ENCODE peak calls at places on chromosome X, in eight cellular contexts. One of them, this sample, is unnamed. For H3K9me3, the result is how much of the 10 kb centered on the place peaks cover.

GRCh38 chrX:130176942-130177341 is 5.2 kb downstream of the RAB33A start:
- DNase-seq in suprapubic skin: no peak
- DNase-seq in GM12878: no peak
- DNase-seq in testis: no peak
- DNase-seq in A549: no peak
- DNase-seq in right lobe of liver: no peak
- DNase-seq in esophagus squamous epithelium: no peak
- DNase-seq in heart left ventricle: no peak
- DNase-seq in this sample: no peak

GRCh38 chrX:155179343-155179997 is 36.8 kb upstream of the VBP1 start:
- DNase-seq in A549: no peak
- DNase-seq in suprapubic skin: no peak
- DNase-seq in testis: no peak
- DNase-seq in right lobe of liver: no peak
- DNase-seq in heart left ventricle: no peak
- DNase-seq in GM12878: no peak
- DNase-seq in esophagus squamous epithelium: no peak
- DNase-seq in this sample: no peak

GRCh38 chrX:119292445-119292844 is 56.4 kb downstream of the PGRMC1 start:
- DNase-seq in suprapubic skin: no peak
- DNase-seq in GM12878: no peak
- DNase-seq in A549: no peak
- DNase-seq in right lobe of liver: no peak
- DNase-seq in heart left ventricle: no peak
- DNase-seq in esophagus squamous epithelium: no peak
- DNase-seq in testis: no peak
- DNase-seq in this sample: no peak

GRCh38 chrX:3250946-3251345 is 95.5 kb downstream of the MXRA5 start:
- DNase-seq in esophagus squamous epithelium: no peak
- DNase-seq in heart left ventricle: no peak
- DNase-seq in right lobe of liver: no peak
- DNase-seq in testis: no peak
- DNase-seq in GM12878: no peak
- DNase-seq in A549: no peak
- DNase-seq in suprapubic skin: no peak
- DNase-seq in this sample: no peak

GRCh38 chrX:67953658-67954057 is 409.8 kb downstream of the AR start:
- DNase-seq in suprapubic skin: no peak
- DNase-seq in testis: no peak
- DNase-seq in GM12878: no peak
- DNase-seq in right lobe of liver: no peak
- DNase-seq in esophagus squamous epithelium: no peak
- DNase-seq in heart left ventricle: no peak
- DNase-seq in A549: no peak
- DNase-seq in this sample: no peak

GRCh38 chrX:11290673-11291072 is 2.5 kb upstream of the AMELX start:
- DNase-seq in heart left ventricle: no peak
- DNase-seq in A549: no peak
- DNase-seq in suprapubic skin: no peak
- DNase-seq in testis: no peak
- DNase-seq in right lobe of liver: no peak
- DNase-seq in esophagus squamous epithelium: no peak
- DNase-seq in GM12878: no peak
- DNase-seq in this sample: no peak

GRCh38 chrX:37685452-37686347 is at the start of gene XK:
- DNase-seq in right lobe of liver: peak
- DNase-seq in suprapubic skin: no peak
- DNase-seq in testis: peak
- DNase-seq in A549: peak
- DNase-seq in GM12878: no peak
- DNase-seq in heart left ventricle: peak
- DNase-seq in esophagus squamous epithelium: no peak
- DNase-seq in this sample: peak

GRCh38 chrX:38811515-38812239 is 10.4 kb downstream of the MID1IP1 start:
- DNase-seq in suprapubic skin: no peak
- DNase-seq in A549: no peak
- DNase-seq in GM12878: no peak
- DNase-seq in heart left ventricle: no peak
- DNase-seq in right lobe of liver: no peak
- DNase-seq in testis: no peak
- DNase-seq in esophagus squamous epithelium: no peak
- DNase-seq in this sample: no peak

GRCh38 chrX:141669689-141670088 is 28.9 kb downstream of the SPANXD start:
- DNase-seq in right lobe of liver: no peak
- DNase-seq in GM12878: no peak
- DNase-seq in testis: no peak
- DNase-seq in A549: no peak
- DNase-seq in heart left ventricle: no peak
- DNase-seq in suprapubic skin: no peak
- DNase-seq in esophagus squamous epithelium: no peak
- DNase-seq in this sample: no peak

GRCh38 chrX:30992381-30992904 is 79.4 kb downstream of the FTHL17 start:
- DNase-seq in heart left ventricle: no peak
- DNase-seq in right lobe of liver: no peak
- DNase-seq in suprapubic skin: no peak
- DNase-seq in GM12878: no peak
- DNase-seq in esophagus squamous epithelium: no peak
- DNase-seq in A549: no peak
- DNase-seq in testis: peak
- DNase-seq in this sample: no peak

GRCh38 chrX:134026732-134027311 is 41.4 kb upstream of the GPC3 start:
- DNase-seq in esophagus squamous epithelium: no peak
- DNase-seq in GM12878: no peak
- DNase-seq in heart left ventricle: peak
- DNase-seq in A549: peak
- DNase-seq in right lobe of liver: no peak
- DNase-seq in suprapubic skin: no peak
- DNase-seq in testis: peak
- DNase-seq in this sample: peak

GRCh38 chrX:78199851-78200250 is 60.4 kb upstream of the TAF9B start:
- DNase-seq in A549: peak
- DNase-seq in GM12878: no peak
- DNase-seq in heart left ventricle: no peak
- DNase-seq in testis: no peak
- DNase-seq in esophagus squamous epithelium: no peak
- DNase-seq in suprapubic skin: no peak
- DNase-seq in right lobe of liver: no peak
- DNase-seq in this sample: no peak

GRCh38 chrX:134683351-134683750 is 25.1 kb upstream of the PLAC1 start:
- DNase-seq in GM12878: no peak
- DNase-seq in right lobe of liver: no peak
- DNase-seq in suprapubic skin: no peak
- DNase-seq in heart left ventricle: no peak
- DNase-seq in esophagus squamous epithelium: no peak
- DNase-seq in testis: no peak
- DNase-seq in A549: no peak
- DNase-seq in this sample: no peak

GRCh38 chrX:134990475-134991473 is at the start of gene SMIM10:
- DNase-seq in suprapubic skin: peak
- DNase-seq in testis: peak
- DNase-seq in esophagus squamous epithelium: no peak
- DNase-seq in A549: no peak
- DNase-seq in heart left ventricle: peak
- DNase-seq in right lobe of liver: peak
- DNase-seq in GM12878: no peak
- DNase-seq in this sample: peak

GRCh38 chrX:53438832-53439230 is 4.7 kb upstream of the HSD17B10 start:
- DNase-seq in right lobe of liver: no peak
- DNase-seq in suprapubic skin: no peak
- DNase-seq in esophagus squamous epithelium: no peak
- DNase-seq in GM12878: no peak
- DNase-seq in A549: no peak
- DNase-seq in testis: no peak
- DNase-seq in heart left ventricle: no peak
- DNase-seq in this sample: no peak

GRCh38 chrX:53442322-53442631 is 8.1 kb upstream of the HSD17B10 start:
- DNase-seq in suprapubic skin: no peak
- DNase-seq in heart left ventricle: no peak
- DNase-seq in testis: no peak
- DNase-seq in right lobe of liver: no peak
- DNase-seq in GM12878: no peak
- DNase-seq in A549: no peak
- DNase-seq in esophagus squamous epithelium: no peak
- DNase-seq in this sample: no peak

GRCh38 chrX:53440101-53440500 is 5.9 kb upstream of the HSD17B10 start:
- DNase-seq in GM12878: no peak
- DNase-seq in A549: no peak
- DNase-seq in esophagus squamous epithelium: no peak
- DNase-seq in right lobe of liver: no peak
- DNase-seq in suprapubic skin: no peak
- DNase-seq in heart left ventricle: no peak
- DNase-seq in testis: no peak
- DNase-seq in this sample: no peak

GRCh38 chrX:53441531-53442321 is 7.6 kb upstream of the HSD17B10 start:
- DNase-seq in testis: peak
- DNase-seq in GM12878: peak
- DNase-seq in right lobe of liver: peak
- DNase-seq in heart left ventricle: peak
- DNase-seq in esophagus squamous epithelium: peak
- DNase-seq in suprapubic skin: peak
- DNase-seq in A549: peak
- DNase-seq in this sample: peak

GRCh38 chrX:53440631-53441517 is 6.7 kb upstream of the HSD17B10 start:
- DNase-seq in A549: peak
- DNase-seq in testis: peak
- DNase-seq in suprapubic skin: peak
- DNase-seq in GM12878: no peak
- DNase-seq in right lobe of liver: peak
- DNase-seq in esophagus squamous epithelium: peak
- DNase-seq in heart left ventricle: peak
- DNase-seq in this sample: peak
- TF ChIP-seq POLR2A in A549: no peak
- TF ChIP-seq POLR2A in testis: no peak
- TF ChIP-seq POLR2A in suprapubic skin: no peak
- TF ChIP-seq POLR2A in GM12878: no peak
- TF ChIP-seq POLR2A in right lobe of liver: peak
- TF ChIP-seq POLR2A in esophagus squamous epithelium: peak
- TF ChIP-seq POLR2A in heart left ventricle: no peak
- TF ChIP-seq POLR2A in this sample: peak

GRCh38 chrX:48854898-48855297 is 19.5 kb upstream of the PCSK1N start:
- DNase-seq in right lobe of liver: no peak
- DNase-seq in suprapubic skin: no peak
- DNase-seq in A549: no peak
- DNase-seq in GM12878: no peak
- DNase-seq in esophagus squamous epithelium: no peak
- DNase-seq in testis: peak
- DNase-seq in heart left ventricle: no peak
- DNase-seq in this sample: no peak
- H3K27ac ChIP-seq in right lobe of liver: no peak
- H3K27ac ChIP-seq in suprapubic skin: no peak
- H3K27ac ChIP-seq in A549: no peak
- H3K27ac ChIP-seq in GM12878: no peak
- H3K27ac ChIP-seq in esophagus squamous epithelium: no peak
- H3K27ac ChIP-seq in testis: no peak
- H3K27ac ChIP-seq in heart left ventricle: no peak
- H3K27ac ChIP-seq in this sample: no peak

GRCh38 chrX:13144927-13145659 is 100.7 kb upstream of the FAM9C start:
- DNase-seq in esophagus squamous epithelium: no peak
- DNase-seq in suprapubic skin: no peak
- DNase-seq in heart left ventricle: no peak
- DNase-seq in A549: no peak
- DNase-seq in GM12878: no peak
- DNase-seq in right lobe of liver: no peak
- DNase-seq in testis: no peak
- DNase-seq in this sample: no peak

GRCh38 chrX:13151806-13152510 is 107.5 kb upstream of the FAM9C start:
- DNase-seq in esophagus squamous epithelium: no peak
- DNase-seq in testis: no peak
- DNase-seq in right lobe of liver: no peak
- DNase-seq in A549: no peak
- DNase-seq in GM12878: no peak
- DNase-seq in suprapubic skin: no peak
- DNase-seq in heart left ventricle: no peak
- DNase-seq in this sample: no peak

GRCh38 chrX:13149702-13150101 is 105.3 kb upstream of the FAM9C start:
- DNase-seq in esophagus squamous epithelium: no peak
- DNase-seq in right lobe of liver: no peak
- DNase-seq in suprapubic skin: no peak
- DNase-seq in testis: no peak
- DNase-seq in A549: no peak
- DNase-seq in heart left ventricle: no peak
- DNase-seq in GM12878: no peak
- DNase-seq in this sample: no peak

GRCh38 chrX:13147147-13147546 is 102.7 kb upstream of the FAM9C start:
- DNase-seq in GM12878: no peak
- DNase-seq in right lobe of liver: no peak
- DNase-seq in esophagus squamous epithelium: no peak
- DNase-seq in testis: no peak
- DNase-seq in heart left ventricle: no peak
- DNase-seq in suprapubic skin: no peak
- DNase-seq in A549: no peak
- DNase-seq in this sample: no peak

GRCh38 chrX:13147758-13148157 is 103.3 kb upstream of the FAM9C start:
- DNase-seq in heart left ventricle: no peak
- DNase-seq in A549: no peak
- DNase-seq in esophagus squamous epithelium: no peak
- DNase-seq in GM12878: no peak
- DNase-seq in testis: no peak
- DNase-seq in right lobe of liver: no peak
- DNase-seq in suprapubic skin: no peak
- DNase-seq in this sample: no peak
- H3K9me3 ChIP-seq in heart left ventricle: under half
- H3K9me3 ChIP-seq in A549: under half
- H3K9me3 ChIP-seq in esophagus squamous epithelium: under half
- H3K9me3 ChIP-seq in GM12878: under half
- H3K9me3 ChIP-seq in testis: under half
- H3K9me3 ChIP-seq in right lobe of liver: under half
- H3K9me3 ChIP-seq in suprapubic skin: under half
- H3K9me3 ChIP-seq in this sample: under half

GRCh38 chrX:48918644-48919340 is at the start of gene PIM2:
- DNase-seq in right lobe of liver: peak
- DNase-seq in esophagus squamous epithelium: peak
- DNase-seq in heart left ventricle: peak
- DNase-seq in A549: peak
- DNase-seq in suprapubic skin: peak
- DNase-seq in GM12878: peak
- DNase-seq in testis: peak
- DNase-seq in this sample: peak

GRCh38 chrX:48919360-48919821 is 567 bp upstream of the PIM2 start:
- DNase-seq in testis: no peak
- DNase-seq in suprapubic skin: no peak
- DNase-seq in esophagus squamous epithelium: no peak
- DNase-seq in GM12878: no peak
- DNase-seq in A549: no peak
- DNase-seq in heart left ventricle: no peak
- DNase-seq in right lobe of liver: no peak
- DNase-seq in this sample: no peak

GRCh38 chrX:48918303-48918643 is 551 bp downstream of the PIM2 start:
- DNase-seq in suprapubic skin: no peak
- DNase-seq in heart left ventricle: no peak
- DNase-seq in GM12878: no peak
- DNase-seq in right lobe of liver: no peak
- DNase-seq in esophagus squamous epithelium: peak
- DNase-seq in testis: no peak
- DNase-seq in A549: no peak
- DNase-seq in this sample: no peak

GRCh38 chrX:48920713-48921104 is 1.9 kb upstream of the PIM2 start:
- DNase-seq in suprapubic skin: no peak
- DNase-seq in heart left ventricle: no peak
- DNase-seq in testis: no peak
- DNase-seq in A549: no peak
- DNase-seq in esophagus squamous epithelium: no peak
- DNase-seq in GM12878: no peak
- DNase-seq in right lobe of liver: no peak
- DNase-seq in this sample: no peak

GRCh38 chrX:48919947-48920712 is 1.3 kb upstream of the PIM2 start:
- DNase-seq in heart left ventricle: no peak
- DNase-seq in right lobe of liver: no peak
- DNase-seq in suprapubic skin: no peak
- DNase-seq in GM12878: no peak
- DNase-seq in testis: no peak
- DNase-seq in A549: no peak
- DNase-seq in esophagus squamous epithelium: no peak
- DNase-seq in this sample: no peak
- TF ChIP-seq POLR2A in heart left ventricle: no peak
- TF ChIP-seq POLR2A in right lobe of liver: no peak
- TF ChIP-seq POLR2A in suprapubic skin: no peak
- TF ChIP-seq POLR2A in GM12878: peak
- TF ChIP-seq POLR2A in testis: no peak
- TF ChIP-seq POLR2A in A549: no peak
- TF ChIP-seq POLR2A in esophagus squamous epithelium: no peak
- TF ChIP-seq POLR2A in this sample: no peak